ENCODE peak calls at places on chromosomes 4 and X, in four cellular contexts. X, J, S and K are unnamed samples.
A peak's percentile ranks its signal among the peaks of the same experiment; 100 is the strongest.

GRCh38 chr4:16505726-16506125 is 279.5 kb upstream of the TAPT1 start:
- DNase-seq in X (peak; percentile 3), J (peak; percentile 1), S (no peak), K (peak; percentile 59)

GRCh38 chrX:14032383-14032782 is 2.7 kb upstream of the GEMIN8 start:
- DNase-seq in X (peak; percentile 47), J (peak; percentile 70), S (peak; percentile 53), K (peak; percentile 62)

GRCh38 chr4:120869511-120870278 is 52.8 kb downstream of the PRDM5 start:
- DNase-seq in X (peak; percentile 8), J (peak; percentile 32), S (no peak), K (peak; percentile 21)

GRCh38 chr4:83961575-83961974 is 425.7 kb downstream of the GPAT3 start:
- DNase-seq in X (no peak), J (peak; percentile 6), S (no peak), K (no peak)

GRCh38 chr4:3201718-3202702 is 46.9 kb upstream of the MSANTD1 start:
- DNase-seq in X (peak; percentile 16), J (no peak), S (peak; percentile 28), K (peak; percentile 62)

GRCh38 chrX:19389217-19389616 is 45.5 kb downstream of the PDHA1 start:
- DNase-seq in X (no peak), J (no peak), S (peak; percentile 7), K (no peak)

GRCh38 chr4:139844459-139845036 is 178.9 kb downstream of the MGST2 start:
- DNase-seq in X (no peak), J (peak; percentile 77), S (no peak), K (no peak)

GRCh38 chr4:100949350-100949935 is 397.9 kb downstream of the PPP3CA start:
- DNase-seq in X (peak; percentile 60), J (no peak), S (no peak), K (no peak)